ENCODE peak calls at places on chromosomes 2 and 18, in six cellular contexts. W, Y, Q, I, X and B are unnamed samples.

GRCh38 chr2:53593891-53594585 is 173.6 kb upstream of the CHAC2 start:
- DNase-seq in W (no peak), Y (no peak), Q (no peak), I (no peak), X (no peak), B (no peak)

GRCh38 chr2:949894-950626 is 589 bp upstream of the SNTG2 start:
- DNase-seq in W (no peak), Y (no peak), Q (no peak), I (no peak), X (no peak), B (no peak)

GRCh38 chr18:10724666-10725065 is 198.8 kb downstream of the NAPG start:
- DNase-seq in W (no peak), Y (no peak), Q (no peak), I (no peak), X (no peak), B (no peak)

GRCh38 chr2:163934134-163934533 is 198.3 kb upstream of the FIGN start:
- DNase-seq in W (no peak), Y (no peak), Q (no peak), I (no peak), X (no peak), B (no peak)

GRCh38 chr2:10471046-10471571 is 23.0 kb upstream of the ODC1 start:
- DNase-seq in W (no peak), Y (no peak), Q (no peak), I (no peak), X (no peak), B (no peak)

GRCh38 chr2:25000503-25001328 is 29.0 kb upstream of the DNAJC27 start:
- DNase-seq in W (no peak), Y (no peak), Q (no peak), I (no peak), X (no peak), B (no peak)

GRCh38 chr2:24399434-24400206 is 39.3 kb upstream of the ITSN2 start:
- DNase-seq in W (no peak), Y (no peak), Q (no peak), I (no peak), X (no peak), B (no peak)

GRCh38 chr18:62242955-62243354 is 55.9 kb downstream of the RELCH start:
- DNase-seq in W (no peak), Y (no peak), Q (no peak), I (no peak), X (no peak), B (no peak)

GRCh38 chr2:71337776-71338175 is 6.2 kb downstream of the ZNF638 start:
- DNase-seq in W (no peak), Y (no peak), Q (no peak), I (no peak), X (no peak), B (no peak)

GRCh38 chr2:169509230-169509917 is at the start of gene KLHL41:
- DNase-seq in W (no peak), Y (no peak), Q (no peak), I (no peak), X (no peak), B (no peak)

GRCh38 chr18:63553117-63553516 is 10.9 kb downstream of the SERPINB12 start:
- DNase-seq in W (no peak), Y (no peak), Q (peak; percentile 1), I (no peak), X (no peak), B (no peak)

GRCh38 chr2:108612514-108613183 is 78.4 kb downstream of the LIMS1 start:
- DNase-seq in W (peak; percentile 44), Y (no peak), Q (no peak), I (no peak), X (peak; percentile 57), B (no peak)

GRCh38 chr2:105299290-105299689 is 30.2 kb downstream of the TGFBRAP1 start:
- DNase-seq in W (no peak), Y (no peak), Q (no peak), I (no peak), X (no peak), B (no peak)

GRCh38 chr2:105792561-105792960 is 47.8 kb downstream of the NCK2 start:
- DNase-seq in W (no peak), Y (no peak), Q (no peak), I (no peak), X (no peak), B (no peak)

GRCh38 chr18:69874058-69874457 is 73.6 kb downstream of the CD226 start:
- DNase-seq in W (no peak), Y (no peak), Q (no peak), I (no peak), X (no peak), B (no peak)

GRCh38 chr2:186201371-186201770 is 284.7 kb upstream of the ZC3H15 start:
- DNase-seq in W (no peak), Y (no peak), Q (no peak), I (no peak), X (no peak), B (no peak)

GRCh38 chr2:145984541-145984940 is 1464.6 kb upstream of the ZEB2 start:
- DNase-seq in W (no peak), Y (no peak), Q (no peak), I (no peak), X (no peak), B (no peak)

GRCh38 chr2:118881490-118882129 is 34.2 kb upstream of the EN1 start:
- DNase-seq in W (peak; percentile 33), Y (peak; percentile 40), Q (peak; percentile 23), I (peak; percentile 27), X (peak; percentile 59), B (no peak)

GRCh38 chr2:237290249-237290648 is 123.7 kb downstream of the COL6A3 start:
- DNase-seq in W (no peak), Y (no peak), Q (no peak), I (peak; percentile 81), X (no peak), B (peak; percentile 87)